ENCODE peak calls at places on chromosomes 1 and 21, in eight cellular contexts. T is transverse colon, J is H1, G is K562, W is suprapubic skin, L is sigmoid colon, R is SK-N-SH, S is upper lobe of left lung. F is an unnamed sample.
A peak's percentile ranks its signal among the peaks of the same experiment; 100 is the strongest.

GRCh38 chr1:12153181-12153785 is 13.5 kb upstream of the TNFRSF1B start:
- DNase-seq in T (peak; percentile 53), J (no peak), G (no peak), W (no peak), L (no peak), R (no peak), S (peak; percentile 63), F (peak; percentile 53)

GRCh38 chr21:36097427-36098230 is 27.8 kb downstream of the CBR1 start:
- DNase-seq in T (no peak), J (no peak), G (peak; percentile 55), W (no peak), L (no peak), R (no peak), S (no peak), F (no peak)

GRCh38 chr1:90955769-90956168 is 66.1 kb downstream of the ZNF644 start:
- DNase-seq in T (no peak), J (no peak), G (no peak), W (no peak), L (no peak), R (no peak), S (no peak), F (no peak)

GRCh38 chr1:248857201-248857600 is 1.7 kb downstream of the ZNF692 start:
- DNase-seq in T (no peak), J (no peak), G (no peak), W (no peak), L (no peak), R (no peak), S (peak; percentile 76), F (no peak)

GRCh38 chr1:207644479-207644851 is 468 bp upstream of the CR1L start:
- DNase-seq in T (no peak), J (no peak), G (no peak), W (no peak), L (no peak), R (no peak), S (no peak), F (no peak)

GRCh38 chr1:202017385-202018225 is 7.2 kb downstream of the ELF3 start:
- DNase-seq in T (peak; percentile 91), J (no peak), G (no peak), W (no peak), L (no peak), R (no peak), S (no peak), F (peak; percentile 83)

GRCh38 chr1:198650506-198650905 is 11.7 kb downstream of the PTPRC start:
- DNase-seq in T (no peak), J (no peak), G (no peak), W (no peak), L (no peak), R (no peak), S (no peak), F (no peak)

GRCh38 chr1:43344267-43344666 is 6.6 kb downstream of the MPL start:
- DNase-seq in T (no peak), J (no peak), G (peak; percentile 63), W (peak; percentile 19), L (peak; percentile 25), R (no peak), S (no peak), F (no peak)

GRCh38 chr1:53043271-53043670 is 18.7 kb upstream of the PODN start:
- DNase-seq in T (no peak), J (no peak), G (no peak), W (no peak), L (no peak), R (no peak), S (no peak), F (no peak)

GRCh38 chr1:21246905-21247642 is 43.2 kb downstream of the ECE1 start:
- DNase-seq in T (no peak), J (no peak), G (no peak), W (no peak), L (no peak), R (no peak), S (no peak), F (no peak)

GRCh38 chr21:15061284-15061683 is 3.5 kb downstream of the NRIP1 start:
- DNase-seq in T (no peak), J (no peak), G (no peak), W (no peak), L (no peak), R (no peak), S (no peak), F (no peak)

GRCh38 chr1:207256869-207257268 is 64.6 kb upstream of the CD55 start:
- DNase-seq in T (no peak), J (no peak), G (no peak), W (no peak), L (no peak), R (no peak), S (no peak), F (no peak)

GRCh38 chr1:85048296-85049064 is at the start of gene MCOLN3:
- DNase-seq in T (peak; percentile 56), J (no peak), G (peak; percentile 16), W (peak; percentile 73), L (peak; percentile 71), R (peak; percentile 59), S (peak; percentile 91), F (peak; percentile 54)

GRCh38 chr1:61049850-61050540 is 32.4 kb upstream of the NFIA start:
- DNase-seq in T (peak; percentile 96), J (peak; percentile 82), G (peak; percentile 83), W (peak; percentile 97), L (peak; percentile 97), R (peak; percentile 91), S (peak; percentile 93), F (peak; percentile 96)

GRCh38 chr1:73824065-73824464 is 373.9 kb downstream of the LRRIQ3 start:
- DNase-seq in T (no peak), J (no peak), G (no peak), W (no peak), L (no peak), R (no peak), S (no peak), F (no peak)

GRCh38 chr1:27307851-27308598 is 13.9 kb upstream of the TMEM222 start:
- DNase-seq in T (no peak), J (no peak), G (no peak), W (no peak), L (no peak), R (no peak), S (no peak), F (no peak)

GRCh38 chr1:9758559-9759121 is 65.1 kb downstream of the CLSTN1 start:
- DNase-seq in T (no peak), J (no peak), G (no peak), W (no peak), L (no peak), R (no peak), S (no peak), F (no peak)

GRCh38 chr1:9763914-9764313 is 59.9 kb downstream of the CLSTN1 start:
- DNase-seq in T (no peak), J (no peak), G (no peak), W (no peak), L (no peak), R (no peak), S (no peak), F (no peak)

GRCh38 chr1:9759939-9760338 is 63.8 kb downstream of the CLSTN1 start:
- DNase-seq in T (no peak), J (no peak), G (no peak), W (no peak), L (no peak), R (no peak), S (no peak), F (no peak)

GRCh38 chr1:9761855-9762254 is 61.9 kb downstream of the CLSTN1 start:
- DNase-seq in T (no peak), J (no peak), G (no peak), W (no peak), L (no peak), R (no peak), S (no peak), F (no peak)

DNA sequence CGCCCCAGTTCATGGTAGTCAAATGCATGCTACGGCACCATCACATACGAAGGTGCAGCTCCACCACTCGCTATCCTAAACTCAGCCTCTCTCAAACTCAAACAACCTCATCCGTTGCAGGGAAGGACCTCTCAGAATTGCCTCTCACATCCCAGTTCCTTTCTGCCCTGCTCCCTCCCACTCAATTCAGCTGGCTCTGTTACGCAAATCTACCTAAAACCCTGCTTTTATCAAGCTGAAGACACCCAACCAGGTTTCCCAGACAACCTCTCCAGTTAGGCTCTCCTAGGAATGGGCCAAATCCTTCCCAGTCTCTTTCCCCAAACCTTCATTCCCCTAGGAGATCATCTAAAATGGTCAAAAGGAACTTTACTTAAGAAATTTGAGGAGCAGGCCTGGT is 62.9 kb downstream of the CLSTN1 start:
- DNase-seq in T (no peak), J (no peak), G (no peak), W (no peak), L (no peak), R (no peak), S (no peak), F (no peak)
- H3K27ac ChIP-seq in T (no peak overlapping the region), J (peak overlapping the region; percentile 38), G (no peak overlapping the region), W (no peak overlapping the region), L (no peak overlapping the region), R (no peak overlapping the region), S (no peak overlapping the region), F (no peak overlapping the region)

DNA sequence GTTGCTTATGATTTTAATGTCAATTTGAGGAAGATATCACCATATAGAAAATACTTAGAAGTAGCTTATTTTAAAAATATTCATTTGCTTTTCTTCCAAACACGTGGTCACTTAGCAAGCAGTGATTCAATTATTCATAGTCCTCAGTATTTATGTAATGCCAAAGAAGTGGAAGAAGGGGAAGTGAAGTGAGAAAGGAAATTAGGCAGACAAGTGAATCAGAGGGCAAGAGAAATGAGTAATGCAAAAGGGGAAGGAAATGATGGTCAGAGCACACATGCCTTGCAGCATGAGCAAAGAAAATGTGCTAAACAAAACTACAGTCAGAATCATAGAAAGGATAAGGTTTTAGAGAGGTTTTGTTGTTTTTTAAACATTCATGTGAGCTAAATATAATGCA is 31.8 kb downstream of the SDCCAG8 start:
- DNase-seq in T (no peak), J (no peak), G (no peak), W (no peak), L (no peak), R (no peak), S (no peak), F (no peak)
- TF ChIP-seq POLR2AphosphoS5 in T (no peak), J (no peak), G (no peak), W (no peak), L (peak; percentile 6), R (peak; percentile 51), S (no peak), F (peak; percentile 10)

GRCh38 chr1:10918531-10918930 is 93.9 kb upstream of the TARDBP start:
- DNase-seq in T (no peak), J (no peak), G (no peak), W (no peak), L (no peak), R (no peak), S (no peak), F (no peak)
- TF ChIP-seq EP300 in T (no peak), J (no peak), G (no peak), W (no peak), L (no peak), R (no peak), S (no peak), F (no peak)

GRCh38 chr1:239947789-239948188 is 143.9 kb upstream of the FMN2 start:
- DNase-seq in T (no peak), J (no peak), G (no peak), W (no peak), L (no peak), R (no peak), S (no peak), F (no peak)

GRCh38 chr1:239943761-239944160 is 147.9 kb upstream of the FMN2 start:
- DNase-seq in T (no peak), J (no peak), G (no peak), W (no peak), L (no peak), R (no peak), S (no peak), F (no peak)

GRCh38 chr1:239944666-239945065 is 147.0 kb upstream of the FMN2 start:
- DNase-seq in T (no peak), J (no peak), G (no peak), W (no peak), L (no peak), R (no peak), S (no peak), F (no peak)
- H3K27ac ChIP-seq in T (no peak overlapping the region), J (no peak overlapping the region), G (no peak overlapping the region), W (no peak overlapping the region), L (no peak overlapping the region), R (no peak overlapping the region), S (no peak overlapping the region), F (no peak overlapping the region)